ENCODE peak calls at places on chromosome 4, in seven cellular contexts. E is activated T-helper 1 cell treated with Interleukin-2 at 50 U/mL for 16 hours; A is upper lobe of right lung; F is esophagus squamous epithelium; Y is activated CD4-positive, alpha-beta T cell treated with anti-CD3 and anti-CD28 coated beads, Interleukin-2, amount 10 ng/mL, durations not matched to agents 24 days and 14 days; T is kidney glomerular epithelial cell; G is stimulated activated CD8-positive, alpha-beta memory T cell treated with anti-CD3 and anti-CD28 coated beads, Interleukin-7, amount 100 ng/mL, for 1 hour. V is an unnamed sample.

GRCh38 chr4:153528705-153529493 is 62.7 kb downstream of the TMEM131L start:
- DNase-seq in E (no peak), A (no peak), F (no peak), Y (peak), T (no peak), G (no peak), V (no peak)

GRCh38 chr4:17846256-17846655 is 35.5 kb downstream of the NCAPG start:
- DNase-seq in E (no peak), A (no peak), F (no peak), Y (no peak), T (no peak), G (no peak), V (no peak)

GRCh38 chr4:106569151-106570029 is 200.8 kb upstream of the GIMD1 start:
- DNase-seq in E (no peak), A (no peak), F (no peak), Y (no peak), T (no peak), G (no peak), V (no peak)

GRCh38 chr4:121164291-121164690 is at the start of gene TNIP3:
- DNase-seq in E (no peak), A (no peak), F (no peak), Y (no peak), T (no peak), G (no peak), V (no peak)

GRCh38 chr4:2866891-2867290 is 23.2 kb downstream of the ADD1 start:
- DNase-seq in E (no peak), A (no peak), F (no peak), Y (no peak), T (no peak), G (no peak), V (no peak)

GRCh38 chr4:41169256-41169655 is 45.1 kb downstream of the APBB2 start:
- DNase-seq in E (no peak), A (no peak), F (no peak), Y (no peak), T (no peak), G (no peak), V (no peak)

GRCh38 chr4:68960294-68961163 is 8.9 kb upstream of the UGT2A3 start:
- DNase-seq in E (no peak), A (no peak), F (no peak), Y (no peak), T (no peak), G (no peak), V (no peak)

GRCh38 chr4:75398501-75398900 is 115.7 kb downstream of the RCHY1 start:
- DNase-seq in E (no peak), A (no peak), F (no peak), Y (no peak), T (no peak), G (no peak), V (no peak)

V was measured in activated gamma-delta T cell.